ENCODE peak calls at places on chromosomes 16 and 17, in four cellular contexts. K is tibial artery, R is T follicular helper cell, W is hippocampal formation. M is an unnamed sample.

GRCh38 chr17:42459983-42460300 is 1.3 kb downstream of the ATP6V0A1 start:
- DNase-seq in W (no peak), R (no peak), K (no peak), M (no peak)

GRCh38 chr17:8745586-8746500 is 1.2 kb upstream of the CCDC42 start:
- DNase-seq in W (no peak), K (peak; percentile 86), R (peak; percentile 60), M (peak; percentile 72)

GRCh38 chr16:76574651-76575050 is 297.4 kb downstream of the CNTNAP4 start:
- DNase-seq in K (no peak), R (no peak), W (no peak), M (no peak)

GRCh38 chr17:27834571-27834970 is 34.2 kb upstream of the NOS2 start:
- DNase-seq in W (no peak), R (no peak), K (no peak), M (no peak)

GRCh38 chr16:11416228-11417001 is 71.2 kb downstream of the RMI2 start:
- DNase-seq in W (no peak), R (no peak), K (no peak), M (no peak)

GRCh38 chr16:84254080-84254479 is 14.3 kb upstream of the KCNG4 start:
- DNase-seq in R (no peak), K (no peak), W (no peak), M (no peak)

GRCh38 chr16:22948603-22949368 is 134.8 kb downstream of the HS3ST2 start:
- DNase-seq in K (peak; percentile 79), W (no peak), R (peak; percentile 19), M (peak; percentile 7)

GRCh38 chr17:66000216-66000615 is 191.7 kb downstream of the CEP112 start:
- DNase-seq in K (no peak), W (no peak), R (no peak), M (no peak)

GRCh38 chr17:78966123-78966813 is 13.5 kb downstream of the LGALS3BP start:
- DNase-seq in W (no peak), K (no peak), R (no peak), M (no peak)

GRCh38 chr17:20263595-20263994 is 203.7 kb downstream of the LGALS9B start:
- DNase-seq in K (no peak), R (no peak), W (no peak), M (no peak)

GRCh38 chr17:78997231-78997741 is 12.3 kb downstream of the CANT1 start:
- DNase-seq in K (peak; percentile 61), W (no peak), R (no peak), M (no peak)

GRCh38 chr17:14780116-14780515 is 479.2 kb downstream of the HS3ST3B1 start:
- DNase-seq in W (no peak), K (no peak), R (no peak), M (no peak)

GRCh38 chr16:83994087-83994486 is 26.0 kb downstream of the NECAB2 start:
- DNase-seq in W (no peak), R (no peak), K (no peak), M (no peak)

GRCh38 chr17:8629371-8630226 is 926 bp downstream of the MYH10 start:
- DNase-seq in K (peak; percentile 74), W (no peak), R (no peak), M (no peak)

GRCh38 chr17:15332338-15332737 is 9.1 kb downstream of the TEKT3 start:
- DNase-seq in W (no peak), K (no peak), R (no peak), M (no peak)

GRCh38 chr16:2804728-2805127 is 6.5 kb downstream of the PRSS41 start:
- DNase-seq in K (no peak), R (no peak), W (no peak), M (no peak)

GRCh38 chr17:36675786-36676185 is 74.4 kb downstream of the MRM1 start:
- DNase-seq in R (no peak), W (no peak), K (no peak), M (no peak)

GRCh38 chr16:30805056-30805369 is 18.0 kb upstream of the ZNF629 start:
- DNase-seq in W (no peak), K (no peak), R (no peak), M (no peak)

GRCh38 chr16:54447606-54448440 is 161.2 kb upstream of the IRX3 start:
- DNase-seq in K (no peak), W (no peak), R (no peak), M (no peak)

GRCh38 chr16:64167851-64168770 is 953.8 kb downstream of the CDH11 start:
- DNase-seq in W (no peak), K (no peak), R (no peak), M (no peak)

GRCh38 chr16:72092832-72093447 is 480 bp downstream of the TXNL4B start:
- DNase-seq in K (no peak), W (peak; percentile 17), R (no peak), M (no peak)

GRCh38 chr17:21288581-21289017 is 4.1 kb downstream of the MAP2K3 start:
- DNase-seq in W (no peak), R (no peak), K (no peak), M (no peak)

GRCh38 chr17:1069847-1070246 is 72.9 kb downstream of the TIMM22 start:
- DNase-seq in W (no peak), K (no peak), R (no peak), M (no peak)

GRCh38 chr16:1174477-1175357 is 21.8 kb downstream of the CACNA1H start:
- DNase-seq in W (no peak), K (no peak), R (no peak), M (no peak)

GRCh38 chr17:49987681-49988441 is 7.2 kb downstream of the DLX3 start:
- DNase-seq in W (no peak), K (peak; percentile 71), R (no peak), M (no peak)